ENCODE peak calls at places on chromosomes 12 and 14, in six cellular contexts. O, G, I, Z, S and C are unnamed samples.

GRCh38 chr12:131985145-131985875 is 35.6 kb downstream of the EP400 start:
- DNase-seq in O (no peak), G (no peak), I (peak), Z (no peak), S (no peak), C (no peak)

GRCh38 chr14:95137804-95138167 is 19.5 kb downstream of the DICER1 start:
- DNase-seq in O (no peak), G (peak), I (no peak), Z (no peak), S (no peak), C (no peak)

GRCh38 chr14:67477926-67478915 is 10.3 kb downstream of the TMEM229B start:
- DNase-seq in O (no peak), G (no peak), I (no peak), Z (no peak), S (no peak), C (no peak)

GRCh38 chr14:69792887-69793421 is 4.1 kb downstream of the SLC10A1 start:
- DNase-seq in O (no peak), G (no peak), I (no peak), Z (no peak), S (no peak), C (no peak)

GRCh38 chr12:45785315-45785714 is 55.8 kb downstream of the ARID2 start:
- DNase-seq in O (no peak), G (no peak), I (no peak), Z (no peak), S (no peak), C (no peak)

GRCh38 chr14:24612186-24612585 is 2.7 kb upstream of the GZMH start:
- DNase-seq in O (no peak), G (no peak), I (no peak), Z (no peak), S (no peak), C (no peak)

GRCh38 chr12:23098110-23099049 is 473.4 kb downstream of the ETNK1 start:
- DNase-seq in O (no peak), G (peak), I (no peak), Z (no peak), S (no peak), C (no peak)

GRCh38 chr12:50185496-50185895 is 18.3 kb upstream of the CERS5 start:
- DNase-seq in O (no peak), G (no peak), I (no peak), Z (no peak), S (peak), C (no peak)

GRCh38 chr12:53805067-53805466 is 53.3 kb upstream of the CISTR start:
- DNase-seq in O (no peak), G (peak), I (no peak), Z (no peak), S (no peak), C (peak)

GRCh38 chr14:66541627-66542026 is 33.7 kb downstream of the GPHN start:
- DNase-seq in O (no peak), G (no peak), I (no peak), Z (no peak), S (no peak), C (no peak)

GRCh38 chr12:129530517-129530916 is 373.3 kb downstream of the TMEM132D start:
- DNase-seq in O (no peak), G (no peak), I (no peak), Z (no peak), S (no peak), C (no peak)